ENCODE peak calls at places on chromosomes 16 and 17, in five cellular contexts. A is IMR-90, E is GM12878, T is K562, F is A549. G is an unnamed sample.

GRCh38 chr17:83136156-83136555 is 56.7 kb downstream of the METRNL start:
- DNase-seq in A (no peak), E (no peak), T (no peak), F (no peak), G (no peak)

GRCh38 chr16:9381908-9382307 is 290.5 kb downstream of the HAPSTR1 start:
- DNase-seq in A (no peak), E (no peak), T (no peak), F (no peak), G (no peak)

GRCh38 chr17:44010966-44011647 is 3.7 kb downstream of the TMEM101 start:
- DNase-seq in A (peak; percentile 79), E (no peak), T (no peak), F (no peak), G (no peak)

GRCh38 chr17:14150604-14151003 is 81.3 kb downstream of the COX10 start:
- DNase-seq in A (no peak), E (no peak), T (no peak), F (no peak), G (no peak)

GRCh38 chr16:71352466-71352865 is 6.1 kb upstream of the CALB2 start:
- DNase-seq in A (no peak), E (no peak), T (no peak), F (no peak), G (no peak)

GRCh38 chr16:19071811-19072777 is 4.7 kb downstream of the COQ7 start:
- DNase-seq in A (peak; percentile 56), E (no peak), T (peak; percentile 43), F (peak; percentile 41), G (peak; percentile 47)

GRCh38 chr16:84043486-84044107 is 1.0 kb upstream of the SLC38A8 start:
- DNase-seq in A (peak; percentile 18), E (no peak), T (peak; percentile 78), F (no peak), G (no peak)

GRCh38 chr17:1929896-1930750 is 95.0 kb downstream of the RTN4RL1 start:
- DNase-seq in A (no peak), E (no peak), T (no peak), F (no peak), G (no peak)

GRCh38 chr17:29292992-29293889 is 707 bp downstream of the NUFIP2 start:
- DNase-seq in A (peak; percentile 34), E (no peak), T (peak; percentile 75), F (peak; percentile 67), G (no peak)

DNA sequence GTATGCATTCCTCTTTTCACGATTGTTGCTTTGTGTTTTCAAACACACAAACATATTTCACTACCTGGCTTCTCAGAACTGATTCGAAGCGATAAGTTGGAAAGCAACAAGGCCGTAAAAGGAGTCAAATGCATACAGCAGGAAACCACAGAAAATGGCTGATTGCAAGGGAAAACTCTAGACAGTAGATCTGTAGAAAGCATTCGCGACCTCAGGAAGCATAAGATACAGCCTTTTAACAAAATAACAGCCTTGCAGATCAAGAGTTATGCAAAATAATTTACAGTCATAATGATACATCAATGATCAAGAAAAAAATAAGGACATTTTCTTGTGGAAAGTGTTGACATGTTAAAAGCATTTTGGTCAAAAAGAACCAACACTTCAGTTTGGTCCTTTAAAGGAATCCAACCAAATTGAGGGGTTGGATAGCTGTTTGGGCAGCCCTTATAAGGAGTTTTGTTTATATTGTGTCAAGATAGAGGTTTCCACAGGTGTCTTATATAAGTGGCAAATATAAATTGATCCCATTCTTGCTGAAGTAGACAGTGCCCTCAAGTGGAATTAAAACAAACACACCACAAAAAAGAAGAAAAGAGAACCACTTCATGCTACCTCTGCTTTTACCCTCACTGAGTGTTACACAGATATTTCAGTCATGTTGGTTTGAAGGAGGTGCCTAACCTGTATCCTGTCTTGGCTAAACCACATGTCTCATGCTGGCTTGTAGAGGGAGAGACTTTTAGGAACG is 5.5 kb downstream of the CYLD start:
- DNase-seq in A (no peak), E (peak; percentile 57), T (no peak), F (no peak), G (peak; percentile 15)
- TF ChIP-seq RAD21 in A (no peak), E (peak; percentile 79), T (peak; percentile 49), F (peak; percentile 39), G (peak; percentile 61)

DNA sequence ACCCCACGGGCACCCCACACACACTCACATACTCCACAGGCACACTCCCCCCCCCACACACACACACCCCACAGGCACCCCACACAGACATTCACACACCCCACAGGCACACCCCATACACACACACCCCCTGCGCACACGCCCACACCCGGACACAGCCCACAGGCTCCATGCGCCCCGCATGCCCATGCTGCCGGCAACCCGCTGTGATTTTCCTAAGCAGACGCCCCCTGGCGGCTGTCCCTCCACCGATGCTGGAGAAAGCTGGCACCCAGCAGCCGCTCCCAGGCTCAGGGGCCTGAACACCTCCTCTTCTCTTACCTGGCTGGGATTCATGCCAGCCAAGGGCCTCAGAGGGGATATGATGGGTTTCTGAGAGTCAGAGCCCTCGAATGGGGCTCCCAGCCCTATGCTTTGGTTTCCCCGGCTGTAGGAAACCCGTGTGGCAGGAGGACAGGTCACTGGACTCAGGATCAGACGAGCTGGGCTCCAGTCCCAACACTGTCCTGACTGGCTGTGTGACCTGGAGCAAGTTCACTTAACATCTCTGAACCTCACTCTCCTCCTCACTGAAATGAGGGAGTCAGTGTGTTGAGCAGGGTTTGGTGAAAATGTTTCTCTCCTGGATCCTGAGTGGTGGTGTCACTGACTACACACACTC is 19.6 kb upstream of the TNFRSF13B start:
- DNase-seq in A (peak; percentile 57), E (no peak), T (peak; percentile 65), F (peak; percentile 90), G (peak; percentile 57)
- TF ChIP-seq RAD21 in A (peak; percentile 67), E (peak; percentile 77), T (no peak), F (peak; percentile 76), G (peak; percentile 75)

DNA sequence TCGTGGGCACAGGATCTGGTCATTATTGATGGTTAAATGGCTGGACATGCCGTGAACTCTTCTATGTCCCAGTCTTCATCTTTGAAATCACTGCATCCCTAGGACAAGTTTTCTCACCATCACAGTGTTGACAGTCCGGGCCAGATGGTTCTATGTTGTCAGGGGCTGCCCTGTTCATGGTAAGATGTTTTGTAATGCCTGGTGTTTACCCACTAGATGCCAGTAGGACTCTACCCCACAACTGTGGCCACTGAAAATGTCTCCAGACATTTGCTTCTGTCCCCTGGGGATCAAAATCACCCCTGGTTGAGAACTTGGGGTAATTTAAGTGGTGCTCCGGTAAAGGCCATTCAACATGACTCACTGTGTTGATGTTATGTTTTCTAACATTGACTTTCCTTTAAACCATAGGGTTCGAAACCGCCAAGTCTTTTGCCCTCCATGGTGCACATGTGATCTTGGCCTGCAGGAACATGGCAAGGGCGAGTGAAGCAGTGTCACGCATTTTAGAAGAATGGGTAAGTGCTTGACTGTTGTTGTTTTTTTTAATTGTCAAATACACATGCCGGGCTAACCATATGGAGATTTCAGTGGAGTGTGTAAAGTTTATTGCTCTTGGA is 64.4 kb downstream of the WWOX start:
- DNase-seq in A (no peak), E (no peak), T (no peak), F (no peak), G (no peak)
- TF ChIP-seq RAD21 in A (no peak), E (no peak), T (no peak), F (no peak), G (no peak)

GRCh38 chr17:50095626-50096037 is 481 bp downstream of the PDK2 start:
- DNase-seq in A (no peak), E (no peak), T (no peak), F (no peak), G (no peak)
- TF ChIP-seq RAD21 in A (no peak), E (no peak), T (no peak), F (no peak), G (no peak)

DNA sequence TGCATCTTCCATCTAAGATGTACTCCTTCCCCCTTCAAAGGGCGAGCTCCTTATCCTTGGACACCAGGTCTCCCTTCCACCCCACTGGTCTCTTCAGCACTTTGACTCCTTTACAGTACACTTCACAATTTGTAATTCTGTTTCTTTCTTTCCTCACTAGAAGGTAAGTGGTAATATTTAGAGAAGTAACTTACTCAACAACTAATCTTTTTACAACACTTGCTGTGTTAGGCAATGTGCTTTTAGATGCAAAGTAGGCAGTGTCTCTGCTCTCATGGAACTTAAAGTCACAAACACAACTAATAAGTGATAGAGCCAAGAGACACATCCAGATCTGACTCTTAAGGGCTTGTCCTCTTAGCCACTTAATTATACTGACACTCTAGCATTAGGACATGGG is 6.4 kb downstream of the SIAH1 start:
- DNase-seq in A (no peak), E (no peak), T (no peak), F (no peak), G (no peak)
- TF ChIP-seq RAD21 in A (no peak), E (no peak), T (no peak), F (no peak), G (no peak)

GRCh38 chr17:57464191-57464864 is 208.0 kb downstream of the MSI2 start:
- DNase-seq in A (no peak), E (no peak), T (no peak), F (no peak), G (no peak)
- TF ChIP-seq RAD21 in A (no peak), E (no peak), T (no peak), F (no peak), G (no peak)

DNA sequence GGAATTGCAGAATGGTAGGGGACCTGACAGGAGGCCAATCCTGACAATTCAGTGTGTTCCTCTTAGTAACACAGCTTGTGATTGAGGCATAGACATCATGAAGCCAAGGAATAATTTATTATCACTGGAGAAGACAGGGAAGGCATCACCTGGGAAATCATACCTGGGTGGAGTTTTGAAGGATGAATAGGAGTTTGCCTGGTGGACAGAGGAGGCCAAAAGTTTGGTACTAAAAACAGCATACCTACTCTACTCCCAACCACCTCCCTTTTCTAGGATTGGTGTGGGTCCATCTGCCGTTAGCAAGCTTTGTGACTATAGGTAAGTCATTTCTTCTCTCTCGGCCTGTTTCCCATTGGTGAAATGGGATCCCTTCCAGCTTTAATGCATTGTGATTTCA is 88.0 kb downstream of the RAB11FIP4 start:
- DNase-seq in A (no peak), E (no peak), T (no peak), F (no peak), G (no peak)
- TF ChIP-seq RAD21 in A (no peak), E (no peak), T (no peak), F (no peak), G (no peak)

G was measured in HCT116.